ENCODE peak calls at places on chromosomes 3 and 15, in five cellular contexts. B is NCI-H460, N is epithelial cell of esophagus, V is mucosa of gallbladder, Z is H54. E is an unnamed sample.

GRCh38 chr3:66483006-66483928 is 17.6 kb downstream of the LRIG1 start:
- DNase-seq in B (no peak), N (no peak), V (peak; percentile 75), Z (no peak), E (peak; percentile 73)

GRCh38 chr3:131402391-131403039 is 20.9 kb downstream of the NUDT16 start:
- DNase-seq in B (no peak), N (peak; percentile 56), V (no peak), Z (no peak), E (peak; percentile 34)

GRCh38 chr15:91967935-91968605 is 114.6 kb downstream of the SLCO3A1 start:
- DNase-seq in B (no peak), N (peak; percentile 62), V (no peak), Z (no peak), E (peak; percentile 34)

GRCh38 chr3:183447206-183448001 is 19.0 kb upstream of the MCF2L2 start:
- DNase-seq in B (peak; percentile 81), N (peak; percentile 78), V (peak; percentile 89), Z (peak; percentile 65), E (peak; percentile 70)

GRCh38 chr3:52527039-52527731 is 6.5 kb downstream of the NT5DC2 start:
- DNase-seq in B (no peak), N (no peak), V (no peak), Z (no peak), E (no peak)

GRCh38 chr3:15634671-15635661 is 33.4 kb downstream of the BTD start:
- DNase-seq in B (no peak), N (no peak), V (peak; percentile 54), Z (no peak), E (peak; percentile 92)

GRCh38 chr3:122085666-122086065 is 30.5 kb downstream of the CD86 start:
- DNase-seq in B (no peak), N (peak; percentile 7), V (no peak), Z (no peak), E (no peak)

GRCh38 chr3:185720326-185720725 is 104.5 kb downstream of the IGF2BP2 start:
- DNase-seq in B (no peak), N (no peak), V (no peak), Z (no peak), E (no peak)

GRCh38 chr3:177134166-177134565 is 63.1 kb downstream of the TBL1XR1 start:
- DNase-seq in B (no peak), N (no peak), V (no peak), Z (no peak), E (peak; percentile 37)

GRCh38 chr3:97515076-97515475 is 249.5 kb upstream of the ARL6 start:
- DNase-seq in B (no peak), N (no peak), V (no peak), Z (no peak), E (no peak)

GRCh38 chr15:77144028-77144427 is 73.1 kb upstream of the TSPAN3 start:
- DNase-seq in B (no peak), N (peak; percentile 4), V (no peak), Z (no peak), E (peak; percentile 49)

GRCh38 chr15:31083394-31083790 is 18.1 kb downstream of the TRPM1 start:
- DNase-seq in B (no peak), N (no peak), V (peak; percentile 45), Z (no peak), E (no peak)

GRCh38 chr3:102089904-102090492 is 240.7 kb downstream of the NFKBIZ start:
- DNase-seq in B (peak; percentile 26), N (no peak), V (no peak), Z (no peak), E (peak; percentile 82)

GRCh38 chr3:64120876-64121275 is 97.6 kb upstream of the PSMD6 start:
- DNase-seq in B (no peak), N (no peak), V (no peak), Z (no peak), E (no peak)